ENCODE peak calls at places on chromosomes 1 and 21, in eight cellular contexts. One of them, this sample, is unnamed.

GRCh38 chr1:39539252-39539790 is 37.3 kb downstream of the PABPC4 start:
- DNase-seq in A673: peak; percentile 74
- DNase-seq in CD8-positive, alpha-beta T cell: peak; percentile 23
- DNase-seq in mammary epithelial cell: peak; percentile 45
- DNase-seq in cardiac muscle cell: peak; percentile 84
- DNase-seq in prostate gland: peak; percentile 68
- DNase-seq in dorsolateral prefrontal cortex: peak; percentile 76
- DNase-seq in foreskin fibroblast: peak; percentile 58
- DNase-seq in this sample: peak; percentile 79

GRCh38 chr1:111553199-111553598 is 49.8 kb upstream of the ADORA3 start:
- DNase-seq in prostate gland: no peak
- DNase-seq in foreskin fibroblast: peak; percentile 82
- DNase-seq in dorsolateral prefrontal cortex: no peak
- DNase-seq in mammary epithelial cell: peak; percentile 80
- DNase-seq in CD8-positive, alpha-beta T cell: no peak
- DNase-seq in A673: no peak
- DNase-seq in cardiac muscle cell: peak; percentile 24
- DNase-seq in this sample: peak; percentile 83

GRCh38 chr1:84888753-84889152 is 4.3 kb downstream of the LPAR3 start:
- DNase-seq in dorsolateral prefrontal cortex: no peak
- DNase-seq in mammary epithelial cell: no peak
- DNase-seq in A673: no peak
- DNase-seq in foreskin fibroblast: no peak
- DNase-seq in prostate gland: no peak
- DNase-seq in CD8-positive, alpha-beta T cell: no peak
- DNase-seq in cardiac muscle cell: no peak
- DNase-seq in this sample: no peak

GRCh38 chr1:47469910-47470309 is 32.1 kb downstream of the FOXD2 start:
- DNase-seq in CD8-positive, alpha-beta T cell: no peak
- DNase-seq in mammary epithelial cell: no peak
- DNase-seq in dorsolateral prefrontal cortex: no peak
- DNase-seq in prostate gland: no peak
- DNase-seq in foreskin fibroblast: no peak
- DNase-seq in cardiac muscle cell: no peak
- DNase-seq in A673: no peak
- DNase-seq in this sample: no peak

GRCh38 chr1:180171691-180172090 is 17.0 kb downstream of the QSOX1 start:
- DNase-seq in mammary epithelial cell: no peak
- DNase-seq in cardiac muscle cell: no peak
- DNase-seq in A673: no peak
- DNase-seq in dorsolateral prefrontal cortex: no peak
- DNase-seq in prostate gland: no peak
- DNase-seq in foreskin fibroblast: no peak
- DNase-seq in CD8-positive, alpha-beta T cell: no peak
- DNase-seq in this sample: no peak

GRCh38 chr1:179883739-179884138 is 1.7 kb downstream of the TOR1AIP1 start:
- DNase-seq in foreskin fibroblast: no peak
- DNase-seq in prostate gland: no peak
- DNase-seq in CD8-positive, alpha-beta T cell: peak; percentile 29
- DNase-seq in A673: no peak
- DNase-seq in dorsolateral prefrontal cortex: no peak
- DNase-seq in mammary epithelial cell: peak; percentile 97
- DNase-seq in cardiac muscle cell: no peak
- DNase-seq in this sample: peak; percentile 41

GRCh38 chr1:173431663-173432045 is 45.5 kb upstream of the PRDX6 start:
- DNase-seq in cardiac muscle cell: no peak
- DNase-seq in A673: no peak
- DNase-seq in mammary epithelial cell: no peak
- DNase-seq in CD8-positive, alpha-beta T cell: no peak
- DNase-seq in dorsolateral prefrontal cortex: no peak
- DNase-seq in foreskin fibroblast: peak; percentile 25
- DNase-seq in prostate gland: no peak
- DNase-seq in this sample: peak; percentile 60

GRCh38 chr21:37450385-37451044 is 83.9 kb downstream of the DYRK1A start:
- DNase-seq in foreskin fibroblast: peak; percentile 32
- DNase-seq in CD8-positive, alpha-beta T cell: no peak
- DNase-seq in A673: peak; percentile 35
- DNase-seq in mammary epithelial cell: peak; percentile 60
- DNase-seq in prostate gland: no peak
- DNase-seq in cardiac muscle cell: peak; percentile 34
- DNase-seq in dorsolateral prefrontal cortex: no peak
- DNase-seq in this sample: peak; percentile 44

GRCh38 chr1:118783095-118783758 is 204.9 kb downstream of the TBX15 start:
- DNase-seq in foreskin fibroblast: no peak
- DNase-seq in prostate gland: no peak
- DNase-seq in A673: peak; percentile 36
- DNase-seq in dorsolateral prefrontal cortex: no peak
- DNase-seq in cardiac muscle cell: no peak
- DNase-seq in mammary epithelial cell: no peak
- DNase-seq in CD8-positive, alpha-beta T cell: no peak
- DNase-seq in this sample: no peak

GRCh38 chr1:223401873-223402789 is 8.9 kb downstream of the CCDC185 start:
- DNase-seq in prostate gland: no peak
- DNase-seq in foreskin fibroblast: peak; percentile 49
- DNase-seq in A673: peak; percentile 7
- DNase-seq in mammary epithelial cell: peak; percentile 79
- DNase-seq in dorsolateral prefrontal cortex: no peak
- DNase-seq in CD8-positive, alpha-beta T cell: no peak
- DNase-seq in cardiac muscle cell: peak; percentile 63
- DNase-seq in this sample: peak; percentile 82

GRCh38 chr1:40824591-40825429 is 37.4 kb downstream of the CITED4 start:
- DNase-seq in foreskin fibroblast: peak; percentile 9
- DNase-seq in prostate gland: no peak
- DNase-seq in CD8-positive, alpha-beta T cell: no peak
- DNase-seq in dorsolateral prefrontal cortex: no peak
- DNase-seq in mammary epithelial cell: no peak
- DNase-seq in cardiac muscle cell: peak; percentile 57
- DNase-seq in A673: no peak
- DNase-seq in this sample: peak; percentile 14

GRCh38 chr21:29499734-29500343 is 201.1 kb downstream of the BACH1 start:
- DNase-seq in cardiac muscle cell: peak; percentile 57
- DNase-seq in mammary epithelial cell: peak; percentile 51
- DNase-seq in dorsolateral prefrontal cortex: no peak
- DNase-seq in A673: peak; percentile 75
- DNase-seq in CD8-positive, alpha-beta T cell: no peak
- DNase-seq in foreskin fibroblast: no peak
- DNase-seq in prostate gland: no peak
- DNase-seq in this sample: peak; percentile 55

GRCh38 chr1:175307160-175307559 is 114.6 kb upstream of the KIAA0040 start:
- DNase-seq in prostate gland: no peak
- DNase-seq in CD8-positive, alpha-beta T cell: no peak
- DNase-seq in A673: no peak
- DNase-seq in dorsolateral prefrontal cortex: no peak
- DNase-seq in mammary epithelial cell: no peak
- DNase-seq in cardiac muscle cell: no peak
- DNase-seq in foreskin fibroblast: no peak
- DNase-seq in this sample: no peak

GRCh38 chr1:226645279-226645976 is 93.7 kb downstream of the ITPKB start:
- DNase-seq in A673: no peak
- DNase-seq in foreskin fibroblast: no peak
- DNase-seq in dorsolateral prefrontal cortex: no peak
- DNase-seq in CD8-positive, alpha-beta T cell: no peak
- DNase-seq in cardiac muscle cell: no peak
- DNase-seq in mammary epithelial cell: no peak
- DNase-seq in prostate gland: no peak
- DNase-seq in this sample: no peak

GRCh38 chr1:226646026-226646869 is 92.8 kb downstream of the ITPKB start:
- DNase-seq in prostate gland: peak; percentile 43
- DNase-seq in cardiac muscle cell: no peak
- DNase-seq in dorsolateral prefrontal cortex: no peak
- DNase-seq in A673: no peak
- DNase-seq in mammary epithelial cell: no peak
- DNase-seq in CD8-positive, alpha-beta T cell: no peak
- DNase-seq in foreskin fibroblast: no peak
- DNase-seq in this sample: no peak

GRCh38 chr1:226643167-226643566 is 94.6 kb downstream of the STUM start:
- DNase-seq in mammary epithelial cell: peak; percentile 87
- DNase-seq in A673: no peak
- DNase-seq in cardiac muscle cell: peak; percentile 55
- DNase-seq in prostate gland: no peak
- DNase-seq in CD8-positive, alpha-beta T cell: no peak
- DNase-seq in dorsolateral prefrontal cortex: no peak
- DNase-seq in foreskin fibroblast: no peak
- DNase-seq in this sample: peak; percentile 84

GRCh38 chr1:226643701-226644540 is 95.2 kb downstream of the ITPKB start:
- DNase-seq in dorsolateral prefrontal cortex: peak; percentile 40
- DNase-seq in prostate gland: no peak
- DNase-seq in mammary epithelial cell: no peak
- DNase-seq in CD8-positive, alpha-beta T cell: no peak
- DNase-seq in foreskin fibroblast: no peak
- DNase-seq in cardiac muscle cell: no peak
- DNase-seq in A673: no peak
- DNase-seq in this sample: no peak

DNA sequence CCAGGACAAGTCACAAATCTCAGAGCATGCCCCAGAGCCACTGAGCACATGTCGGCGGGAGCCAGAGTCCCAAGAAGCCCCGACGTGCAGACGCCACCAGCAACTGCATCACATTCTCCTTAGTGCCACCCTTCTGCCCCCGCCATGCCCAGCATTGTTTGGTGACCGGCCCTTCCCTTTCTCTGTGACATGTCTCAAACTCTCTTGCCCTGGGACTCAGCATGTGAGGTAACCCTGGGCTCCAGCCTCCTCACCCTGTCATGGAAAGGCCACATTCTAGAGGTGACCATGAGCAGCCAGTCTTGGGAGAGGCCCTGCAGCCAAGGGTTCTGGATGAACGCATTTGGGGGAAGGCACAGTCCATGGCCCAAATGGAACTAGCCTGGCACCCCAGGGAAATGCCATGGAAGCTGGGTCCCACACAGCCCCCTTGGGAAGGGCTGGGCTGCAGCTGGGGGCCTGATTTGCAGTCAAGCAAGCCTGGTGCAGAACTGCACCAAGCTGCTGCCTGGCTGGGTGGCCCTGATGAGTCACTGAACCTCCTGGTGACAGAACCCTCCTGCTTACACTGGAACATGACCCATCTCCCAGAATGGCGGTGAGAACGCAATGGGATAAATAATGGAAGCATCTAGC is 94.4 kb downstream of the ITPKB start:
- DNase-seq in prostate gland: no peak
- DNase-seq in A673: no peak
- DNase-seq in cardiac muscle cell: no peak
- DNase-seq in CD8-positive, alpha-beta T cell: no peak
- DNase-seq in mammary epithelial cell: no peak
- DNase-seq in dorsolateral prefrontal cortex: no peak
- DNase-seq in foreskin fibroblast: no peak
- DNase-seq in this sample: no peak
- H3K4me3 ChIP-seq in prostate gland: no peak overlapping the region
- H3K4me3 ChIP-seq in A673: no peak overlapping the region
- H3K4me3 ChIP-seq in cardiac muscle cell: no peak overlapping the region
- H3K4me3 ChIP-seq in CD8-positive, alpha-beta T cell: peak overlapping the region; percentile 17
- H3K4me3 ChIP-seq in mammary epithelial cell: no peak overlapping the region
- H3K4me3 ChIP-seq in dorsolateral prefrontal cortex: no peak overlapping the region
- H3K4me3 ChIP-seq in foreskin fibroblast: no peak overlapping the region
- H3K4me3 ChIP-seq in this sample: no peak overlapping the region

GRCh38 chr1:228164561-228165371 is 838 bp upstream of the IBA57 start:
- DNase-seq in A673: no peak
- DNase-seq in mammary epithelial cell: no peak
- DNase-seq in dorsolateral prefrontal cortex: no peak
- DNase-seq in CD8-positive, alpha-beta T cell: no peak
- DNase-seq in cardiac muscle cell: no peak
- DNase-seq in prostate gland: no peak
- DNase-seq in foreskin fibroblast: no peak
- DNase-seq in this sample: no peak
- H3K4me3 ChIP-seq in A673: peak overlapping the region; percentile 80
- H3K4me3 ChIP-seq in mammary epithelial cell: peak overlapping the region; percentile 58
- H3K4me3 ChIP-seq in dorsolateral prefrontal cortex: peak overlapping the region; percentile 88
- H3K4me3 ChIP-seq in CD8-positive, alpha-beta T cell: peak overlapping the region; percentile 60
- H3K4me3 ChIP-seq in cardiac muscle cell: peak overlapping the region; percentile 30
- H3K4me3 ChIP-seq in prostate gland: peak overlapping the region; percentile 92
- H3K4me3 ChIP-seq in foreskin fibroblast: peak overlapping the region; percentile 53
- H3K4me3 ChIP-seq in this sample: peak overlapping the region; percentile 60

DNA sequence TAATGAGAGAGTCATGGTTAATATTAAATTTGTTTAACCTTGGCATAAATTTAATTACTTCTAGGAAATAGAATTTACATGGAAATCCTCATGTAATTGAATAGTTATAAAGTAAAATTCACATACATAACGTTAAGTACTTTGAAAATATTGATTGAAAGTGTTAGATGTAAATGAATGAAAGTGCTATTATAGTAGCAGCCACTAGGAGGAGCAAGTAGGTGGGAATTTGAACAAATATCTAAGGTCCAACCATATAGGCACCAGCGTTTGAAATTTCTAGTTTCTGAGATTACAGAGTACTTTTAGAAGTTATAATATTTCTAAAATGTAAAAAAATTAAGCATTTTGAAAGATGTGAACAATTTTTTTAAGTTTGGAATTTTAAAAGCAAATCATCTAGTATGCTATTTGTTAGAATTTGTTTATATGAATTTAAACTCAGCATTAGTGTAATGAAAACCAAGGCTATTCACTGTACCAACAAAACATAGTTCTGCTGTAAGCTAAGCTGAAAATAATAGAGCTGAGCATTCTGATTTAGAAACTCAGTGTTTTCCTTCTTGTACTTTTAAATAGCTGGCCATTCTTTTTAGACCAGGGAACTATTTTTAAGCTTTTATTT is 3.3 kb downstream of the B3GALT2 start:
- DNase-seq in CD8-positive, alpha-beta T cell: no peak
- DNase-seq in dorsolateral prefrontal cortex: no peak
- DNase-seq in cardiac muscle cell: peak; percentile 69
- DNase-seq in mammary epithelial cell: peak; percentile 29
- DNase-seq in foreskin fibroblast: peak; percentile 41
- DNase-seq in prostate gland: peak; percentile 20
- DNase-seq in A673: peak; percentile 68
- DNase-seq in this sample: peak; percentile 67
- H3K4me3 ChIP-seq in CD8-positive, alpha-beta T cell: no peak overlapping the region
- H3K4me3 ChIP-seq in dorsolateral prefrontal cortex: peak overlapping the region; percentile 59
- H3K4me3 ChIP-seq in cardiac muscle cell: peak overlapping the region; percentile 12
- H3K4me3 ChIP-seq in mammary epithelial cell: no peak overlapping the region
- H3K4me3 ChIP-seq in foreskin fibroblast: no peak overlapping the region
- H3K4me3 ChIP-seq in prostate gland: no peak overlapping the region
- H3K4me3 ChIP-seq in A673: peak overlapping the region; percentile 4
- H3K4me3 ChIP-seq in this sample: no peak overlapping the region

GRCh38 chr1:157403608-157404007 is 148.7 kb downstream of the FCRL5 start:
- DNase-seq in foreskin fibroblast: no peak
- DNase-seq in dorsolateral prefrontal cortex: no peak
- DNase-seq in CD8-positive, alpha-beta T cell: no peak
- DNase-seq in mammary epithelial cell: no peak
- DNase-seq in cardiac muscle cell: no peak
- DNase-seq in prostate gland: no peak
- DNase-seq in A673: no peak
- DNase-seq in this sample: no peak

GRCh38 chr1:157399343-157399983 is 152.9 kb downstream of the FCRL5 start:
- DNase-seq in foreskin fibroblast: no peak
- DNase-seq in cardiac muscle cell: no peak
- DNase-seq in CD8-positive, alpha-beta T cell: no peak
- DNase-seq in A673: no peak
- DNase-seq in prostate gland: no peak
- DNase-seq in mammary epithelial cell: no peak
- DNase-seq in dorsolateral prefrontal cortex: no peak
- DNase-seq in this sample: no peak

GRCh38 chr1:157400766-157401165 is 151.5 kb downstream of the FCRL5 start:
- DNase-seq in CD8-positive, alpha-beta T cell: no peak
- DNase-seq in foreskin fibroblast: no peak
- DNase-seq in dorsolateral prefrontal cortex: no peak
- DNase-seq in prostate gland: no peak
- DNase-seq in A673: no peak
- DNase-seq in cardiac muscle cell: no peak
- DNase-seq in mammary epithelial cell: no peak
- DNase-seq in this sample: no peak

GRCh38 chr1:157403203-157403602 is 149.1 kb downstream of the FCRL5 start:
- DNase-seq in CD8-positive, alpha-beta T cell: no peak
- DNase-seq in cardiac muscle cell: peak; percentile 19
- DNase-seq in foreskin fibroblast: no peak
- DNase-seq in A673: peak; percentile 10
- DNase-seq in mammary epithelial cell: peak; percentile 23
- DNase-seq in dorsolateral prefrontal cortex: no peak
- DNase-seq in prostate gland: no peak
- DNase-seq in this sample: no peak

GRCh38 chr1:157399984-157400382 is 152.3 kb downstream of the FCRL5 start:
- DNase-seq in foreskin fibroblast: no peak
- DNase-seq in prostate gland: no peak
- DNase-seq in dorsolateral prefrontal cortex: no peak
- DNase-seq in A673: no peak
- DNase-seq in cardiac muscle cell: peak; percentile 59
- DNase-seq in CD8-positive, alpha-beta T cell: no peak
- DNase-seq in mammary epithelial cell: no peak
- DNase-seq in this sample: no peak
- H3K4me3 ChIP-seq in foreskin fibroblast: no peak overlapping the region
- H3K4me3 ChIP-seq in prostate gland: no peak overlapping the region
- H3K4me3 ChIP-seq in dorsolateral prefrontal cortex: no peak overlapping the region
- H3K4me3 ChIP-seq in A673: no peak overlapping the region
- H3K4me3 ChIP-seq in cardiac muscle cell: no peak overlapping the region
- H3K4me3 ChIP-seq in CD8-positive, alpha-beta T cell: no peak overlapping the region
- H3K4me3 ChIP-seq in mammary epithelial cell: no peak overlapping the region
- H3K4me3 ChIP-seq in this sample: no peak overlapping the region

This sample was measured in fibroblast of mammary gland.